ENCODE peak calls at places on chromosomes 12 and 14, in ten cellular contexts. P is fibroblast of pulmonary artery, N is heart right ventricle, R is AG04450, L is fibroblast of lung, D is psoas muscle, X is transverse colon, T is pancreas, K is cardiac muscle cell, H is PC-3. U is an unnamed sample.

GRCh38 chr12:30909721-30910350 is 16.7 kb upstream of the TSPAN11 start:
- DNase-seq in P (no peak), N (no peak), R (no peak), L (peak), D (no peak), X (no peak), T (no peak), K (no peak), H (no peak), U (peak)

GRCh38 chr14:103533999-103534575 is 5.1 kb downstream of the TRMT61A start:
- DNase-seq in P (no peak), N (no peak), R (no peak), L (no peak), D (no peak), X (no peak), T (no peak), K (no peak), H (no peak), U (no peak)

GRCh38 chr12:121537814-121538698 is 42.8 kb downstream of the KDM2B start:
- DNase-seq in P (no peak), N (no peak), R (no peak), L (no peak), D (peak), X (peak), T (no peak), K (no peak), H (peak), U (peak)

GRCh38 chr12:1527789-1528188 is 66.6 kb downstream of the FBXL14 start:
- DNase-seq in P (peak), N (no peak), R (no peak), L (peak), D (no peak), X (no peak), T (no peak), K (peak), H (peak), U (peak)

GRCh38 chr12:52243774-52244614 is 11.0 kb downstream of the KRT7 start:
- DNase-seq in P (peak), N (peak), R (peak), L (peak), D (peak), X (peak), T (peak), K (peak), H (peak), U (peak)

GRCh38 chr14:52834440-52834842 is 43.0 kb upstream of the GNPNAT1 start:
- DNase-seq in P (peak), N (no peak), R (peak), L (peak), D (no peak), X (no peak), T (no peak), K (peak), H (peak), U (peak)

GRCh38 chr12:47799357-47799955 is 20.2 kb downstream of the HDAC7 start:
- DNase-seq in P (no peak), N (peak), R (no peak), L (no peak), D (peak), X (no peak), T (no peak), K (peak), H (no peak), U (no peak)

GRCh38 chr12:48940181-48940580 is 14.9 kb upstream of the FKBP11 start:
- DNase-seq in P (no peak), N (no peak), R (no peak), L (no peak), D (no peak), X (no peak), T (no peak), K (no peak), H (no peak), U (peak)

GRCh38 chr14:68616255-68616902 is 176.5 kb downstream of the ZFP36L1 start:
- DNase-seq in P (peak), N (no peak), R (no peak), L (peak), D (no peak), X (no peak), T (no peak), K (peak), H (peak), U (peak)

GRCh38 chr12:132904718-132905328 is 17.4 kb upstream of the CHFR start:
- DNase-seq in P (peak), N (peak), R (no peak), L (peak), D (peak), X (peak), T (peak), K (peak), H (peak), U (peak)

GRCh38 chr12:52378091-52378490 is 7.4 kb downstream of the KRT84 start:
- DNase-seq in P (no peak), N (no peak), R (no peak), L (no peak), D (no peak), X (no peak), T (no peak), K (no peak), H (no peak), U (no peak)

DNA sequence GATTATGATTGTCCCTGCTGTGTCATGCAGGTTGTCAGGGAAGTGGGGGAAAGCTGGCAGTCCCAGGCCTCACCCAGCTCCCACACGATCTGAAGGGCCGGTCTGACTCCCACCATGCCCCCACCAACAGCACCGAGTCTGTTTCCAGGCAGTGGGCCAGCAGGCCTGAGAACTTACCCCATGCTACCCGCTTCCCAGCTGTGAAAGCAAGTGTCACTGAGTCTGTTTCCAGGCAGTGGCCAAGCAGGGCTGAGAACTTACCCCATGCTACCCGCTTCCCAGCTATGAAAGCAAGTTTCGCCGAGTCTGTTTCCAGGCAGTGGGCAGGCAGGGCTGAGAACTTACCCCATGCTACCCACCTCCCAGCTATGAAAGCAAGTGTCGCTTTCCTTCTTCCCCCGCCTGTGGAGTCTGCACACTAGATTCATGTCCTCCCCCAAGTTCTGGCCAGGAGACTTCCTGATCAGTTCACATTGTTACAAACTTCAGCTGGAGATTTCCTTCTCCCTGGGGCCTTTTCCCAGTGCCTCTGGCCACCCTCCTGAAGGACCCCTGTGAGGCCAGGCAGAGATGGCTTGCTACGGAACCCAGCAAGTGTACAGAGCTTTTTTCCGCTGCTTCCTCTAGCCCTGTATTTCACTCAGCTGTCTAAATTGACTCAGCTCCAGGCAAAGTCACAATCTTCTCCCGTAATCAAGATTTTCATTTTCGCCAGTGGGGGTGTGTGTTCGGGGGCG is 435.3 kb downstream of the TMTC2 start:
- DNase-seq in P (no peak), N (no peak), R (no peak), L (no peak), D (no peak), X (no peak), T (no peak), K (no peak), H (no peak), U (no peak)
- H3K4me3 ChIP-seq in P (no peak), N (no peak), R (no peak), L (no peak), D (no peak), X (no peak), T (no peak), K (no peak), H (no peak), U (peak)

DNA sequence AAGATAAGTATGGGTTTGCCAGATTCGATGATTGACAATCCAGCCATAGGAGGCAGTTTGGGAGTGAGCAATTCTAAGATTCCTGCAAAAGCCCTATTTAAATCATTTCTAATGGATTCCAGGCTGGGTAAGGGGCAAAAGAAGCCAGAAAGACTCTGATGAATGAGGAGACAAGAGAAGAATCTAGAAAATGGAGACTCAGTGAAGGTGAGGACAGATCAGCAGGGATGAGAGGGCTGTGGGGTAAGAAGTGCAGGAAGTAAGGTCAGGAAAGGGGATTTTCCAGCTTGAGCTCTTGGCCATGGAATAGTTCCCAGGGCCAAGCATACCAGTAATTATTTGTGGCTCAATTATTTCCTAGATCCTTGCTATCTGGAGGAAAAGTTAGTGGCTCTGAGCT is 87.3 kb downstream of the TMX1 start:
- DNase-seq in P (peak), N (no peak), R (no peak), L (no peak), D (no peak), X (no peak), T (no peak), K (peak), H (no peak), U (no peak)
- H3K4me3 ChIP-seq in P (no peak), N (no peak), R (peak), L (no peak), D (no peak), X (no peak), T (no peak), K (no peak), H (no peak), U (no peak)

GRCh38 chr12:93573552-93574223 is 1.2 kb downstream of the SOCS2 start:
- DNase-seq in P (no peak), N (peak), R (no peak), L (peak), D (no peak), X (peak), T (no peak), K (no peak), H (peak), U (no peak)
- H3K4me3 ChIP-seq in P (peak), N (peak), R (peak), L (peak), D (peak), X (peak), T (peak), K (peak), H (peak), U (peak)

GRCh38 chr12:53696285-53696654 is 20.4 kb upstream of the ATP5MC2 start:
- DNase-seq in P (peak), N (peak), R (peak), L (peak), D (no peak), X (peak), T (peak), K (peak), H (peak), U (peak)
- H3K4me3 ChIP-seq in P (no peak), N (peak), R (no peak), L (no peak), D (peak), X (peak), T (no peak), K (peak), H (no peak), U (no peak)

DNA sequence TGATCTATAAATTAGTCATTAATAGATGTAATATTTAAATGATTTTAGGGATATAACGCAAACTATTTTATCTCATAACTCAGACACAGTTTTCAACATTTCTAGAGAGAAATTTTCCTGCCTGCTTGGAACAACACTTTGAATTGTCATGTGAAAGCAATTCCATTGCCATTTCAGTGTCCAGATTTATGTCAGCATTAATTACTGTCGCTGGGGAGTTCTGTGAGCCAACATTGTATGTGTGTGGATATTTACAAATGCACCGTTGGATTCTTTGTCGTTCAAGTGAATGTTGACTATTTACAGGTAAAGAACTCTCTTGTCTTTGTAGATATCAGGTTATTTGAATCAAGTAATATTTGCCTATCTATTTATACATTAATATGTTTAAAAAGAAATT is 465.3 kb upstream of the RGS6 start:
- DNase-seq in P (no peak), N (no peak), R (no peak), L (no peak), D (no peak), X (no peak), T (no peak), K (no peak), H (no peak), U (peak)
- H3K4me3 ChIP-seq in P (no peak), N (no peak), R (no peak), L (no peak), D (no peak), X (no peak), T (no peak), K (no peak), H (no peak), U (no peak)

DNA sequence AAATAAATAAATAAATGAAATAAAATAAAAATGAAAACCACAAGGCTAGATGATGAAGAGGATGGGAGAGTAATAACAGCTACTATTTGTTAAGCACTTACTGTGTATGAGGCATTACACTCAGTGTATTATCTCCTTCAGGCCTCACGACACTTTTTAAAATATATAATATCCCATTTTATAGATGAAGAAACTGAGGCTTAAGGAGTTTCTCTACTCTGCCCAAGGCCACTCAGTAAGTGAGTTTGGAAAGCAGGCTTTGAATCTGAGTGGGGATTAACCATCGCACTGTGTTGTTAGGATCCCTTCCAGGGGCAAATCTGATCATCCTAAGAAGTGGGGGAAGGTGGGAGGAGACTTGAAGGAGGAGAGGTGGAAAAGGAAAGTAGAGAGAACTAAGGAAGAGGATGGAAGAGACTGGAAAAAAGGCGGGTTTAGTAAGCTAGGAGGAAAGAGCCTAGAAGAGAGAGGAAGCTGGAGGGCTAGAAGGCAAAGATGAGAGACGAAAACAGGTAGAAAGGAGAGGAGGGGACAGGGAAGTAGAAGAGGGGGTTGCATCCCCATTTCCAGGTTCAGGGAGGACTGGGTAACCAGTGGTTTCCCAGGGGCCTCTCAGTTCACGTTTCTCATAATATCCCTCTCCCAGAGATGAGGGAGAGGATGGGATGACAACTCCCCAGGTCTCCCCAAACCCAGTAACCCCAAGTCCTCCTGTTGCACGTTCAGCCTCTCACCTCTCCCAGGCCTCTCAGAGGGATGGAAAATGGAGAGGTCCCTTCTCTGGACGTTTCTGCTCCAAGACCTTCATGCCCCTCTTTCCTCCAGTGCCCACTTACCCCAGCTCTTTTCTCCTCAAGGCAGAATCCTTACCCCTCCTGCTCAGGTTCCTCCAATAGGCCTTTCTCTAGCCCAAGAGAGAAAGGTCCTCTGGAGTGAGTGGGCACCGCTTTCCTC is 1.7 kb downstream of the STAT6 start:
- DNase-seq in P (no peak), N (no peak), R (no peak), L (no peak), D (no peak), X (no peak), T (no peak), K (no peak), H (no peak), U (no peak)
- H3K4me3 ChIP-seq in P (peak), N (peak), R (peak), L (peak), D (peak), X (peak), T (peak), K (peak), H (peak), U (peak)